ENCODE peak calls at places on chromosomes 5 and 9, in ten cellular contexts. L, A, I, P, V, C, N, E, R and U are unnamed samples. For H3K4me1, the result is how much of the 10 kb centered on the place peaks cover.

GRCh38 chr9:134258332-134258731 is 67.9 kb upstream of the RXRA start:
- DNase-seq in L (peak), A (no peak), I (no peak), P (no peak), V (no peak), C (no peak), N (no peak), E (no peak), R (no peak), U (no peak)

GRCh38 chr5:42992035-42992570 is 48.0 kb downstream of the ANXA2R start:
- DNase-seq in L (peak), A (no peak), I (peak), P (peak), V (peak), C (peak), N (no peak), E (peak), R (peak), U (no peak)

GRCh38 chr9:124208571-124208970 is 49.2 kb upstream of the NEK6 start:
- DNase-seq in L (peak), A (no peak), I (no peak), P (no peak), V (no peak), C (no peak), N (no peak), E (no peak), R (no peak), U (no peak)

GRCh38 chr9:76463211-76463610 is 4.2 kb downstream of the GCNT1 start:
- DNase-seq in L (no peak), A (peak), I (no peak), P (no peak), V (no peak), C (no peak), N (no peak), E (no peak), R (no peak), U (no peak)

GRCh38 chr9:81562221-81563019 is 126.9 kb downstream of the TLE1 start:
- DNase-seq in L (peak), A (no peak), I (no peak), P (peak), V (peak), C (peak), N (peak), E (no peak), R (no peak), U (no peak)

GRCh38 chr9:97307091-97307490 is 368 bp upstream of the CCDC180 start:
- DNase-seq in L (peak), A (no peak), I (no peak), P (peak), V (peak), C (peak), N (no peak), E (peak), R (peak), U (peak)

GRCh38 chr9:114085404-114085803 is 7.3 kb upstream of the AMBP start:
- DNase-seq in L (peak), A (no peak), I (no peak), P (no peak), V (no peak), C (no peak), N (no peak), E (no peak), R (no peak), U (peak)

GRCh38 chr9:124340219-124341069 is 74.8 kb downstream of the PSMB7 start:
- DNase-seq in L (no peak), A (no peak), I (no peak), P (no peak), V (no peak), C (no peak), N (no peak), E (no peak), R (no peak), U (no peak)

GRCh38 chr9:115209601-115210306 is 91.8 kb upstream of the TNC start:
- DNase-seq in L (no peak), A (no peak), I (no peak), P (no peak), V (no peak), C (peak), N (peak), E (no peak), R (no peak), U (no peak)

GRCh38 chr9:12819436-12820185 is 44.8 kb downstream of the LURAP1L start:
- DNase-seq in L (no peak), A (peak), I (no peak), P (no peak), V (no peak), C (no peak), N (peak), E (peak), R (no peak), U (peak)
- H3K4me1 ChIP-seq in L (under half), A (under half), I (under half), P (under half), V (under half), C (under half), N (under half), E (under half), R (under half), U (under half)

GRCh38 chr5:155594270-155594669 is 580.7 kb downstream of the KIF4B start:
- DNase-seq in L (no peak), A (no peak), I (no peak), P (no peak), V (no peak), C (no peak), N (no peak), E (peak), R (no peak), U (no peak)
- TF ChIP-seq CTCF in L (peak), A (peak), I (no peak), P (no peak), V (no peak), C (no peak), N (no peak), E (peak), R (no peak), U (no peak)

DNA sequence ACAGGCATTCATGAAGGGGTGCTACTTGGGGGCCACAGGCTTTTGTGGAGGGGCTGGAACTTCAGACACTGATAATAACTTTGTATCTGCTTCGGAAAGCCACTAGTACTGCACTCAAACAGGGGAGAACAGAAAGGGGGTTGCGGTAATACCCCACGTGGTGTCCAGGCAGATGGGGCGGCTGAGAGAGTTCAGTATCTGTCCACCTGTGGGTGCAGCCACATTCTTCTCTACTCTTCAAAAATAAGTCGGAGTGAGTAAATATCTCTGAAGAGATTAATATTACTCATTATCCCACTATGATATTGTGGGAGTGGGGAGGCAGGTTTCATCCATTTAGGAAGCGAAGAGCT is 102.1 kb upstream of the SSBP2 start:
- DNase-seq in L (no peak), A (peak), I (no peak), P (peak), V (no peak), C (no peak), N (no peak), E (no peak), R (no peak), U (no peak)
- H3K4me1 ChIP-seq in L (under half), A (half or more), I (under half), P (under half), V (under half), C (under half), N (under half), E (half or more), R (under half), U (half or more)

GRCh38 chr5:65926276-65926761 is at the start of gene ERBIN:
- DNase-seq in L (peak), A (peak), I (peak), P (peak), V (peak), C (peak), N (peak), E (peak), R (peak), U (peak)

GRCh38 chr5:65925094-65925600 is 1.2 kb upstream of the ERBIN start:
- DNase-seq in L (peak), A (peak), I (peak), P (peak), V (peak), C (peak), N (peak), E (peak), R (peak), U (peak)

GRCh38 chr5:65926893-65927292 is 518 bp downstream of the ERBIN start:
- DNase-seq in L (no peak), A (peak), I (no peak), P (peak), V (no peak), C (no peak), N (no peak), E (peak), R (no peak), U (no peak)

GRCh38 chr5:65924366-65925093 is 1.8 kb upstream of the ERBIN start:
- DNase-seq in L (no peak), A (peak), I (no peak), P (no peak), V (no peak), C (no peak), N (peak), E (peak), R (no peak), U (no peak)

GRCh38 chr5:65925601-65926275 is 637 bp upstream of the ERBIN start:
- DNase-seq in L (peak), A (peak), I (peak), P (peak), V (peak), C (peak), N (peak), E (peak), R (peak), U (peak)
- TF ChIP-seq CTCF in L (peak), A (peak), I (no peak), P (no peak), V (peak), C (peak), N (no peak), E (peak), R (peak), U (peak)

GRCh38 chr5:1109542-1110259 is 2.2 kb downstream of the SLC12A7 start:
- DNase-seq in L (no peak), A (no peak), I (no peak), P (no peak), V (no peak), C (no peak), N (no peak), E (no peak), R (no peak), U (no peak)

GRCh38 chr5:1107167-1108007 is 4.5 kb downstream of the SLC12A7 start:
- DNase-seq in L (peak), A (peak), I (no peak), P (no peak), V (no peak), C (no peak), N (no peak), E (peak), R (peak), U (no peak)

GRCh38 chr5:1106385-1107166 is 5.3 kb downstream of the SLC12A7 start:
- DNase-seq in L (no peak), A (no peak), I (peak), P (no peak), V (no peak), C (no peak), N (no peak), E (no peak), R (no peak), U (no peak)

GRCh38 chr5:1108865-1109174 is 3.0 kb downstream of the SLC12A7 start:
- DNase-seq in L (no peak), A (no peak), I (no peak), P (no peak), V (no peak), C (no peak), N (no peak), E (no peak), R (no peak), U (no peak)

DNA sequence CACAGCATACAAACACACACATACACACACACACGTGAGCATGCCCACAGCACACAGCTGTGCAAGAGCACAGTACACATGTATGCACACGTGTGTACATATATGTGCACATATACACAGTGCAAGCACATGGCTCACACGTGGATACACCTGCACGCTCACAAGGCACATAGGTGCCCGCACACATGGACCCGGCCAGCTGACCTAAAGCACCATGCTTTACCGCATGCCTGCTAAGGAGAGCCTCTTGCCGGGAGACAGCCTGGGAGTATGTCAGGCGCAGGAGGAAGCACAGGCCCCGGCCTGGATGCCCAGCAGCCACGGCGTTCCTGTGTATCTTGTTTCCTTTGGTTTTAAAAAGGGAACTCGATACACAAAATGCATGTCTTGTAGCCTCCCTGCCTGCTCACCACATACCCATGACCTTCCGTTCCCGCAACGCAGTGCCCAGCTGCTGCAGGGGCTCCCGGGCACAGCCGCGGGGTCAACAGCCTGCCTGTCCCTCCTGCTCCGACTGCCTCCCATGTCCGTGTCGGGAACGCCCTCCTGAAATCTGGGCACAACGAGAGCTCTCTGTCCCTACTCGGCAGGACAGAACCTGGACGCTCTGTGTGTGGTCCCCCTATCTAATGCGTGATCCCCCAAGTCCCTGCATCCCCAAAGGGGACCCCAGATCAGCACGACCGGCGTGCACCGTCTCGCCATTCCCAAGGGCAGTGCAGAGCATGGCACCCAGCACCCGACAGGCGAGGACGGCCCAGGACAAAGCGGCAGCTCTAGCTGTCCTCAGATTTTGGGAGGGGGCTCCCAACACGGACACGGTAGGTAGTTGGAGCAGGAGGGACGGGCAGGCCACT is 3.6 kb downstream of the SLC12A7 start:
- DNase-seq in L (peak), A (no peak), I (no peak), P (no peak), V (no peak), C (no peak), N (no peak), E (no peak), R (no peak), U (no peak)
- H3K4me1 ChIP-seq in L (under half), A (under half), I (half or more), P (under half), V (under half), C (under half), N (under half), E (under half), R (under half), U (under half)

GRCh38 chr5:38783011-38783551 is 62.7 kb upstream of the OSMR start:
- DNase-seq in L (no peak), A (no peak), I (no peak), P (no peak), V (no peak), C (peak), N (peak), E (no peak), R (no peak), U (no peak)
- TF ChIP-seq CTCF in L (no peak), A (no peak), I (no peak), P (peak), V (no peak), C (peak), N (no peak), E (no peak), R (peak), U (no peak)